ENCODE peak calls at places on chromosomes 7 and 10, in seven cellular contexts. One of them, this sample, is unnamed.

GRCh38 chr7:121499526-121500123 is 103.5 kb upstream of the FAM3C start:
- DNase-seq in PC-3: no peak
- DNase-seq in psoas muscle: no peak
- DNase-seq in hepatocyte: no peak
- DNase-seq in pancreas: no peak
- DNase-seq in GM23248: peak; percentile 7
- DNase-seq in Panc1: no peak
- DNase-seq in this sample: no peak

GRCh38 chr10:80699602-80700039 is 161.9 kb downstream of the SH2D4B start:
- DNase-seq in Panc1: peak; percentile 39
- DNase-seq in GM23248: peak; percentile 78
- DNase-seq in psoas muscle: peak; percentile 78
- DNase-seq in pancreas: peak; percentile 81
- DNase-seq in PC-3: peak; percentile 72
- DNase-seq in hepatocyte: peak; percentile 90
- DNase-seq in this sample: peak; percentile 92

GRCh38 chr10:84783386-84783785 is 455.0 kb downstream of the CCSER2 start:
- DNase-seq in pancreas: no peak
- DNase-seq in Panc1: peak; percentile 17
- DNase-seq in hepatocyte: peak; percentile 71
- DNase-seq in PC-3: peak; percentile 34
- DNase-seq in psoas muscle: no peak
- DNase-seq in GM23248: peak; percentile 39
- DNase-seq in this sample: peak; percentile 78

GRCh38 chr7:33905389-33906032 is at the start of gene BMPER:
- DNase-seq in psoas muscle: peak; percentile 33
- DNase-seq in PC-3: peak; percentile 14
- DNase-seq in GM23248: peak; percentile 85
- DNase-seq in Panc1: no peak
- DNase-seq in hepatocyte: peak; percentile 70
- DNase-seq in pancreas: peak; percentile 33
- DNase-seq in this sample: peak; percentile 90

GRCh38 chr10:77456414-77456813 is 181.2 kb downstream of the KCNMA1 start:
- DNase-seq in Panc1: no peak
- DNase-seq in PC-3: no peak
- DNase-seq in hepatocyte: no peak
- DNase-seq in psoas muscle: no peak
- DNase-seq in GM23248: no peak
- DNase-seq in pancreas: no peak
- DNase-seq in this sample: no peak

GRCh38 chr10:48945441-48946143 is 6.0 kb upstream of the LRRC18 start:
- DNase-seq in GM23248: no peak
- DNase-seq in hepatocyte: peak; percentile 32
- DNase-seq in Panc1: no peak
- DNase-seq in PC-3: no peak
- DNase-seq in psoas muscle: no peak
- DNase-seq in pancreas: no peak
- DNase-seq in this sample: no peak

GRCh38 chr10:26437637-26438461 is at the start of gene APBB1IP:
- DNase-seq in hepatocyte: peak; percentile 36
- DNase-seq in PC-3: no peak
- DNase-seq in psoas muscle: peak; percentile 86
- DNase-seq in pancreas: peak; percentile 19
- DNase-seq in Panc1: no peak
- DNase-seq in GM23248: peak; percentile 91
- DNase-seq in this sample: peak; percentile 68

GRCh38 chr10:72084094-72084459 is 4.3 kb downstream of the SPOCK2 start:
- DNase-seq in psoas muscle: no peak
- DNase-seq in pancreas: no peak
- DNase-seq in GM23248: no peak
- DNase-seq in PC-3: no peak
- DNase-seq in Panc1: no peak
- DNase-seq in hepatocyte: no peak
- DNase-seq in this sample: no peak

GRCh38 chr10:119502618-119503155 is 39.8 kb downstream of the RGS10 start:
- DNase-seq in psoas muscle: no peak
- DNase-seq in pancreas: no peak
- DNase-seq in hepatocyte: no peak
- DNase-seq in Panc1: no peak
- DNase-seq in GM23248: no peak
- DNase-seq in PC-3: no peak
- DNase-seq in this sample: no peak

GRCh38 chr10:42898037-42898960 is 115.7 kb downstream of the BMS1 start:
- DNase-seq in hepatocyte: no peak
- DNase-seq in GM23248: no peak
- DNase-seq in pancreas: no peak
- DNase-seq in psoas muscle: no peak
- DNase-seq in PC-3: no peak
- DNase-seq in Panc1: no peak
- DNase-seq in this sample: no peak

GRCh38 chr10:122348512-122348911 is 26.0 kb upstream of the PLEKHA1 start:
- DNase-seq in hepatocyte: no peak
- DNase-seq in GM23248: no peak
- DNase-seq in psoas muscle: no peak
- DNase-seq in Panc1: no peak
- DNase-seq in pancreas: no peak
- DNase-seq in PC-3: peak; percentile 48
- DNase-seq in this sample: no peak

GRCh38 chr7:3089493-3089892 is 45.8 kb upstream of the CARD11 start:
- DNase-seq in GM23248: peak; percentile 3
- DNase-seq in pancreas: no peak
- DNase-seq in hepatocyte: peak; percentile 26
- DNase-seq in Panc1: no peak
- DNase-seq in PC-3: peak; percentile 31
- DNase-seq in psoas muscle: no peak
- DNase-seq in this sample: peak; percentile 75

GRCh38 chr10:81450651-81451050 is 424.3 kb upstream of the NRG3 start:
- DNase-seq in Panc1: no peak
- DNase-seq in PC-3: no peak
- DNase-seq in pancreas: no peak
- DNase-seq in hepatocyte: no peak
- DNase-seq in GM23248: no peak
- DNase-seq in psoas muscle: no peak
- DNase-seq in this sample: peak; percentile 18

GRCh38 chr7:636396-636795 is 90.1 kb upstream of the DNAAF5 start:
- DNase-seq in psoas muscle: no peak
- DNase-seq in PC-3: peak; percentile 71
- DNase-seq in pancreas: peak; percentile 57
- DNase-seq in hepatocyte: no peak
- DNase-seq in Panc1: peak; percentile 61
- DNase-seq in GM23248: peak; percentile 42
- DNase-seq in this sample: peak; percentile 31

GRCh38 chr7:95545007-95545615 is 51.2 kb downstream of the PDK4 start:
- DNase-seq in GM23248: peak; percentile 81
- DNase-seq in Panc1: peak; percentile 78
- DNase-seq in pancreas: no peak
- DNase-seq in psoas muscle: no peak
- DNase-seq in hepatocyte: peak; percentile 82
- DNase-seq in PC-3: peak; percentile 71
- DNase-seq in this sample: peak; percentile 67

GRCh38 chr10:8279598-8279997 is 225.1 kb downstream of the GATA3 start:
- DNase-seq in GM23248: peak; percentile 20
- DNase-seq in hepatocyte: peak; percentile 24
- DNase-seq in psoas muscle: no peak
- DNase-seq in Panc1: no peak
- DNase-seq in pancreas: no peak
- DNase-seq in PC-3: peak; percentile 58
- DNase-seq in this sample: no peak

GRCh38 chr7:100418930-100419659 is 9.4 kb downstream of the ZCWPW1 start:
- DNase-seq in Panc1: no peak
- DNase-seq in GM23248: no peak
- DNase-seq in PC-3: no peak
- DNase-seq in pancreas: no peak
- DNase-seq in hepatocyte: no peak
- DNase-seq in psoas muscle: no peak
- DNase-seq in this sample: no peak

GRCh38 chr10:29438271-29438670 is 149.4 kb downstream of the LYZL1 start:
- DNase-seq in hepatocyte: no peak
- DNase-seq in psoas muscle: no peak
- DNase-seq in pancreas: no peak
- DNase-seq in PC-3: peak; percentile 7
- DNase-seq in Panc1: no peak
- DNase-seq in GM23248: no peak
- DNase-seq in this sample: peak; percentile 54

GRCh38 chr7:106313456-106313891 is 28.7 kb upstream of the NAMPT start:
- DNase-seq in hepatocyte: no peak
- DNase-seq in pancreas: no peak
- DNase-seq in psoas muscle: no peak
- DNase-seq in Panc1: peak; percentile 35
- DNase-seq in PC-3: peak; percentile 92
- DNase-seq in GM23248: peak; percentile 69
- DNase-seq in this sample: no peak

GRCh38 chr10:116385994-116386809 is 41.4 kb upstream of the PNLIPRP3 start:
- DNase-seq in psoas muscle: no peak
- DNase-seq in PC-3: peak; percentile 50
- DNase-seq in GM23248: peak; percentile 52
- DNase-seq in hepatocyte: peak; percentile 50
- DNase-seq in pancreas: no peak
- DNase-seq in Panc1: peak; percentile 27
- DNase-seq in this sample: peak; percentile 46

GRCh38 chr10:120917521-120918250 is 66.5 kb downstream of the WDR11 start:
- DNase-seq in Panc1: no peak
- DNase-seq in pancreas: no peak
- DNase-seq in PC-3: peak; percentile 10
- DNase-seq in psoas muscle: no peak
- DNase-seq in GM23248: no peak
- DNase-seq in hepatocyte: no peak
- DNase-seq in this sample: no peak

GRCh38 chr10:121324678-121325213 is 273.5 kb downstream of the FGFR2 start:
- DNase-seq in pancreas: no peak
- DNase-seq in hepatocyte: peak; percentile 68
- DNase-seq in psoas muscle: no peak
- DNase-seq in PC-3: peak; percentile 59
- DNase-seq in GM23248: no peak
- DNase-seq in Panc1: no peak
- DNase-seq in this sample: peak; percentile 81

GRCh38 chr7:158863611-158864506 is 7.5 kb downstream of the DYNC2I1 start:
- DNase-seq in hepatocyte: peak; percentile 86
- DNase-seq in psoas muscle: peak; percentile 76
- DNase-seq in GM23248: peak; percentile 81
- DNase-seq in Panc1: no peak
- DNase-seq in PC-3: peak; percentile 85
- DNase-seq in pancreas: peak; percentile 49
- DNase-seq in this sample: peak; percentile 71

GRCh38 chr7:149196151-149196704 is 882 bp downstream of the ZNF282 start:
- DNase-seq in hepatocyte: no peak
- DNase-seq in psoas muscle: no peak
- DNase-seq in pancreas: no peak
- DNase-seq in Panc1: no peak
- DNase-seq in GM23248: peak; percentile 42
- DNase-seq in PC-3: no peak
- DNase-seq in this sample: peak; percentile 52

DNA sequence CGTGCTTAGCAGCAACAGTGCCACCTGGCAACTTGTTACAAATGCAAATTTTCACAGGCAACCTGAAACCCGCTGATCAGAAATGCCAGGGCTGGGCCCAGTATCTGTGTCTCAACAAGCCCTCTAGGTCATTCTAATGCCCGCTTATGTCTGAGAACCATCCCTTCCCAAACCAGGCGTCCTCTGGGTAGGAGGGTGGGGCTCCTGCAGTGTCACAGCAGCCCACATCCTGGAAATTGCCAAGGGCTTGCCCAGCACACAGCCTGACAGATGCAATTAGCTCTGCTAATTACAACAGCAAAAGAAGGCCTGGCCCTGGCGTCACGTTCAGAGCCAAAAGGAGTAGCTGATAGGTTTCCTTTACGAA is 15.9 kb downstream of the ITPRIP start:
- DNase-seq in hepatocyte: no peak
- DNase-seq in PC-3: no peak
- DNase-seq in GM23248: no peak
- DNase-seq in psoas muscle: no peak
- DNase-seq in Panc1: no peak
- DNase-seq in pancreas: no peak
- DNase-seq in this sample: no peak
- H3K4me1 ChIP-seq in hepatocyte: peaks cover 15% of the 10 kb centered on the region
- H3K4me1 ChIP-seq in PC-3: peaks cover 17% of the 10 kb centered on the region
- H3K4me1 ChIP-seq in GM23248: peaks cover 26% of the 10 kb centered on the region
- H3K4me1 ChIP-seq in psoas muscle: peaks cover 83% of the 10 kb centered on the region
- H3K4me1 ChIP-seq in Panc1: peaks cover 92% of the 10 kb centered on the region
- H3K4me1 ChIP-seq in pancreas: no peaks in the 10 kb centered on the region
- H3K4me1 ChIP-seq in this sample: peaks cover 17% of the 10 kb centered on the region

DNA sequence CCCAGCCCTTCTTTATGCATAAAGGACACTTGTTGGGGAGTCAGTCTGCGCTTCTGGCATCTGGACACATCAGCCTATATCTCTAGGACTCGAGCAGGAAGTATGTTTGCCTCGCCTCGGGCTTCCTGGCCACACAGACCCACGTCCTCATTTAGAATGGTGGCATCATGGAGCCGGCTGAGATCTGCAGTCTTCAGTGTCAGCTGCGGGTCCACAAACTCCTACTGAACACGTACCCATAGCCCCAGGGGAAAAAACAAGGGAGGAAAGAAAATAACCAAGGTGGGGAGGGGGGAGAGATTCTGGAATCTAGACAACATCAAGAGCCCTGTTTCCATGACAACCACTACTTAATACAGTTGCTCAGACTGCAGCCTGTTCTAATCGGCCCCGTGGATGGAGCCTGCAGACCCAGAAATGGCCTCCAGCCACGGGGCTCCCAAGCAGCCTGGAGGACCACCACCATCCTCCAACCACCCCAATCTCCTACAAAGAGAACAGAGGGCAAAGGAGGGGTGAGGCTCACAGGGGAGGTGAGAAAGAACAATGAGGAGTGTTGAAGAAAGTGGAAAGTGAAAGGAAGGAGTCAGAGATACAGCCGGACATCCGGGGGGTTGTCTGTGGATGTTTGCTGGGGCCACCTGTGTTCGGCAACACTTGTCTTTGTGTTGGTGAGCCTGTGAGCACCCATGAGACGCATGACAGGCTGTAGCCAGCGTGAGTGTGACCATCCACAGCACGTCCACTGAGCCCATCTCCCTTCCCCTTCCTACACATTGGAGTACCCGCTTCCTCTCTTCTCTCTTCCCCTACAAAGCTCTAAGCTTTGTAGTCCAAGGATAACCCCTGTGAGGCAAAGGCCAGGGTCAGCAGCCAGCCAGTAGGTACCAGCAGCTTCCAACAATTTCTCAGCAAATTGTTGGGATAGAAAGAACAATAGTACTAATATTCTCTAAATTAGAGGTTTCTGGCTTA is 141.0 kb downstream of the PLXNA4 start:
- DNase-seq in psoas muscle: no peak
- DNase-seq in hepatocyte: no peak
- DNase-seq in Panc1: no peak
- DNase-seq in PC-3: no peak
- DNase-seq in pancreas: no peak
- DNase-seq in GM23248: no peak
- DNase-seq in this sample: no peak
- H3K4me1 ChIP-seq in psoas muscle: no peaks in the 10 kb centered on the region
- H3K4me1 ChIP-seq in hepatocyte: no peaks in the 10 kb centered on the region
- H3K4me1 ChIP-seq in Panc1: no peaks in the 10 kb centered on the region
- H3K4me1 ChIP-seq in PC-3: peaks cover 19% of the 10 kb centered on the region
- H3K4me1 ChIP-seq in pancreas: no peaks in the 10 kb centered on the region
- H3K4me1 ChIP-seq in GM23248: no peaks in the 10 kb centered on the region
- H3K4me1 ChIP-seq in this sample: no peaks in the 10 kb centered on the region

GRCh38 chr7:18363751-18364402 is 131.7 kb upstream of the HDAC9 start:
- DNase-seq in GM23248: no peak
- DNase-seq in pancreas: no peak
- DNase-seq in hepatocyte: no peak
- DNase-seq in psoas muscle: no peak
- DNase-seq in PC-3: no peak
- DNase-seq in Panc1: no peak
- DNase-seq in this sample: no peak
- H3K4me1 ChIP-seq in GM23248: no peaks in the 10 kb centered on the region
- H3K4me1 ChIP-seq in pancreas: no peaks in the 10 kb centered on the region
- H3K4me1 ChIP-seq in hepatocyte: no peaks in the 10 kb centered on the region
- H3K4me1 ChIP-seq in psoas muscle: no peaks in the 10 kb centered on the region
- H3K4me1 ChIP-seq in PC-3: no peaks in the 10 kb centered on the region
- H3K4me1 ChIP-seq in Panc1: no peaks in the 10 kb centered on the region
- H3K4me1 ChIP-seq in this sample: no peaks in the 10 kb centered on the region

GRCh38 chr7:134826105-134826504 is 46.7 kb downstream of the CALD1 start:
- DNase-seq in hepatocyte: no peak
- DNase-seq in pancreas: no peak
- DNase-seq in psoas muscle: no peak
- DNase-seq in PC-3: no peak
- DNase-seq in Panc1: no peak
- DNase-seq in GM23248: peak; percentile 76
- DNase-seq in this sample: no peak
- H3K4me1 ChIP-seq in hepatocyte: no peaks in the 10 kb centered on the region
- H3K4me1 ChIP-seq in pancreas: no peaks in the 10 kb centered on the region
- H3K4me1 ChIP-seq in psoas muscle: no peaks in the 10 kb centered on the region
- H3K4me1 ChIP-seq in PC-3: no peaks in the 10 kb centered on the region
- H3K4me1 ChIP-seq in Panc1: no peaks in the 10 kb centered on the region
- H3K4me1 ChIP-seq in GM23248: peaks cover 80% of the 10 kb centered on the region
- H3K4me1 ChIP-seq in this sample: no peaks in the 10 kb centered on the region